ENCODE peak calls at places on chromosomes 7 and 10, in ten cellular contexts. M, T, Q, D, C, U, Z, K, J and F are unnamed samples.

GRCh38 chr10:71774916-71775702 is 1.8 kb upstream of the VSIR start:
- DNase-seq in M (no peak), T (peak; percentile 46), Q (peak; percentile 63), D (no peak), C (peak; percentile 26), U (no peak), Z (no peak), K (peak; percentile 81), J (no peak), F (no peak)

GRCh38 chr7:73715648-73716317 is 3.7 kb downstream of the STX1A start:
- DNase-seq in M (no peak), T (no peak), Q (no peak), D (peak; percentile 97), C (peak; percentile 28), U (no peak), Z (no peak), K (no peak), J (no peak), F (no peak)

GRCh38 chr10:77301305-77301730 is 336.3 kb downstream of the KCNMA1 start:
- DNase-seq in M (no peak), T (no peak), Q (no peak), D (no peak), C (no peak), U (no peak), Z (no peak), K (no peak), J (no peak), F (no peak)

GRCh38 chr10:48358838-48359237 is 52.4 kb downstream of the MAPK8 start:
- DNase-seq in M (no peak), T (no peak), Q (no peak), D (no peak), C (no peak), U (no peak), Z (no peak), K (no peak), J (no peak), F (no peak)

GRCh38 chr10:98251399-98251798 is 16.6 kb downstream of the LOXL4 start:
- DNase-seq in M (no peak), T (no peak), Q (no peak), D (no peak), C (no peak), U (no peak), Z (no peak), K (no peak), J (no peak), F (no peak)

GRCh38 chr10:29627201-29628105 is 7.3 kb downstream of the SVIL start:
- DNase-seq in M (no peak), T (no peak), Q (no peak), D (peak; percentile 47), C (no peak), U (no peak), Z (no peak), K (no peak), J (no peak), F (no peak)

GRCh38 chr7:101108961-101109360 is 17.9 kb upstream of the SERPINE1 start:
- DNase-seq in M (no peak), T (no peak), Q (no peak), D (no peak), C (no peak), U (no peak), Z (no peak), K (no peak), J (no peak), F (no peak)

GRCh38 chr10:89147256-89147655 is 59.9 kb downstream of the CH25H start:
- DNase-seq in M (no peak), T (no peak), Q (no peak), D (peak; percentile 13), C (no peak), U (no peak), Z (no peak), K (no peak), J (no peak), F (no peak)

GRCh38 chr7:100351657-100352058 is 6.3 kb upstream of the PILRB start:
- DNase-seq in M (no peak), T (no peak), Q (no peak), D (no peak), C (no peak), U (no peak), Z (no peak), K (no peak), J (no peak), F (no peak)

GRCh38 chr10:89119651-89120050 is 87.5 kb downstream of the CH25H start:
- DNase-seq in M (no peak), T (no peak), Q (no peak), D (no peak), C (no peak), U (no peak), Z (no peak), K (no peak), J (no peak), F (no peak)

GRCh38 chr10:104581884-104582603 is 59.0 kb upstream of the SORCS3 start:
- DNase-seq in M (no peak), T (no peak), Q (no peak), D (peak; percentile 4), C (no peak), U (no peak), Z (no peak), K (no peak), J (no peak), F (no peak)

DNA sequence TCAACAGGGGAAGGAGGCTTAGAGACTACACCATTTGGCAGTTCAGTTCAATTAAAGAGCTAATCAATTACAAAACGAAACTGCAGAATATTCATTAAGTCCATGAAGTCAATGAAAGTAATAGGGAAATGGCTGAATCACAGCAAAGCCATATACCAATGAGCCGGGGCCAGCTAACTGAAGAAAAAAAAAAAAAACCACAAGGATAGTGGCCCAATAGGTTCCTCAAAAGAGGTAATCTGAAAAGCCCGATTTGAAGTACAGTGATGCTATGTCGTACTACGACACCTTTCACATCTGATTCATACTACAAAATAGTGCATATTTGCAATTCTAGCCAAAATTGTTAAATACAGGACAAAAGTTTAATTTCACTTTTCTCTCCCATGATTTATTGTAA is 2.5 kb downstream of the ARHGAP12 start:
- DNase-seq in M (no peak), T (no peak), Q (no peak), D (no peak), C (no peak), U (no peak), Z (no peak), K (no peak), J (no peak), F (no peak)
- H3K4me3 ChIP-seq in M (no peak overlapping the region), T (no peak overlapping the region), Q (no peak overlapping the region), D (no peak overlapping the region), C (no peak overlapping the region), U (no peak overlapping the region), Z (no peak overlapping the region), K (no peak overlapping the region), J (no peak overlapping the region), F (no peak overlapping the region)

GRCh38 chr7:117871401-117871777 is 1.9 kb downstream of the CTTNBP2 start:
- DNase-seq in M (no peak), T (no peak), Q (no peak), D (no peak), C (no peak), U (no peak), Z (no peak), K (no peak), J (no peak), F (no peak)
- H3K27ac ChIP-seq in M (no peak overlapping the region), T (no peak overlapping the region), Q (no peak overlapping the region), D (no peak overlapping the region), C (peak overlapping the region; percentile 74), U (no peak overlapping the region), Z (no peak overlapping the region), K (no peak overlapping the region), J (peak overlapping the region; percentile 89), F (no peak overlapping the region)

GRCh38 chr10:110504111-110504735 is 6.5 kb downstream of the DUSP5 start:
- DNase-seq in M (peak; percentile 88), T (no peak), Q (peak; percentile 80), D (peak; percentile 52), C (peak; percentile 55), U (peak; percentile 53), Z (no peak), K (no peak), J (no peak), F (peak; percentile 36)

GRCh38 chr10:110505130-110505815 is 7.6 kb downstream of the DUSP5 start:
- DNase-seq in M (no peak), T (no peak), Q (no peak), D (no peak), C (no peak), U (no peak), Z (no peak), K (no peak), J (no peak), F (no peak)

GRCh38 chr10:110507303-110507702 is 9.6 kb downstream of the DUSP5 start:
- DNase-seq in M (no peak), T (no peak), Q (no peak), D (no peak), C (no peak), U (no peak), Z (no peak), K (no peak), J (no peak), F (no peak)

GRCh38 chr10:110508389-110508788 is 10.7 kb downstream of the DUSP5 start:
- DNase-seq in M (no peak), T (no peak), Q (no peak), D (no peak), C (no peak), U (no peak), Z (no peak), K (no peak), J (no peak), F (no peak)

DNA sequence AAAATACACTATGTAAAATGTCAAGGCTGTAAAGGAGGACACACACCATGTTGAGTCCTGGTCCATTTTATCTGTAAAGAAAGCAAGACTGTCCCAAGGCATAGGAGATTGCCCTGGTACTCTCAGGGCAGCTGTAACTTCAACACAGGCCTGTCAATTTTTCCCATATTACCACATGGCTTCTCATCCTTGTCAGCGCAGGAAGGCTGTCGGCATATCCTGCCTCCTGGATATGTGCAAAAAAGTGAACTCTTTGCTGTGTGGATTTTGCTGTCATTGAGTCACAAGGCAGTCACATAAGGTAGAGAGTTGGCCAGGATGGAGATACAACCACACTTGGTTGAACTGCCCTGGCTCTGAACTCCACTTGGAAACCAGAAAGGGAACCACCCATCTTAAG is 8.7 kb downstream of the DUSP5 start:
- DNase-seq in M (no peak), T (no peak), Q (no peak), D (no peak), C (no peak), U (no peak), Z (no peak), K (no peak), J (no peak), F (no peak)
- H3K27me3 ChIP-seq in M (no peaks in the 10 kb centered on the region), T (no peaks in the 10 kb centered on the region), Q (no peaks in the 10 kb centered on the region), D (no peaks in the 10 kb centered on the region), C (peaks cover 5% of the 10 kb centered on the region), U (no peaks in the 10 kb centered on the region), Z (no peaks in the 10 kb centered on the region), K (no peaks in the 10 kb centered on the region), J (no peaks in the 10 kb centered on the region), F (no peaks in the 10 kb centered on the region)

DNA sequence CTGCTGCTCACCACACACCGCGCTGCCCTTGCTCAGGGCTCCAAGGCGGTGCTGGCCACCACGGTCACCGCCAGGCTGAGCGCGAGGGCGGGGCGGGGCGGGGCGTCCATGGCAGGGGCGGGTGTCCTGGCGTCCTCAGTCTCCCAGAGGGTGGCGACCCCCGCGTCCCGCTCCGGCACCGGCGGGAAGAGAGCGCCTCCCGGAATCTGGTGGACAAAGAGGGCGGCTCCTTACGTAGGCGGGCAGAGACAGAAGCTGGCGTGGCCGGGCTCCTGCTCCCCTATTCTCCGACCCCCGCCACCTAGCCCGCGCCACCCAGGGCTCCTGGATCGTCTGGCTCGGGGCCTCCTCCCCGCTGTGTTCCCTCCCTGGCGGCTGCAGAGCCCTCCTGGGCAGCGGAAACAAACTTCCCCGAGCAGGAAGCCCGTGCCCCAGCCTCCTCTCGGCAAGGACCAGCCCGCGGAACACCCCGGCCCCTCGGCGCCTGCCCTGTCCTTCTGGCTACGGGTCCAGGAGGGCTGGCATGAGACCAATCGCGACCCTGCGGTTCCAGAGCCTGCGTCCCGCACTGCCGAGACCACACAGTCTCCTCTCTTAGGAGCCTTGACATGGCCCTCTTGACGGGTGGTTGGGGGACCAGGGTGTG is 133.8 kb upstream of the ZNF92 start:
- DNase-seq in M (no peak), T (no peak), Q (peak; percentile 63), D (peak; percentile 2), C (no peak), U (no peak), Z (peak; percentile 92), K (peak; percentile 80), J (no peak), F (no peak)
- H3K4me3 ChIP-seq in M (no peak overlapping the region), T (peak overlapping the region; percentile 69), Q (no peak overlapping the region), D (peak overlapping the region; percentile 63), C (no peak overlapping the region), U (no peak overlapping the region), Z (peak overlapping the region; percentile 55), K (peak overlapping the region; percentile 50), J (peak overlapping the region; percentile 53), F (peak overlapping the region; percentile 25)